ENCODE peak calls at places on chromosomes 16 and 17, in eight cellular contexts. B is fibroblast of the aortic adventitia; M is esophagus squamous epithelium; N is fibroblast of pulmonary artery; P is transverse colon; I is heart right ventricle; F is activated CD8-positive, alpha-beta T cell treated with anti-CD3 and anti-CD28 coated beads for 36 hours; K is SK-N-SH. Y is an unnamed sample.

GRCh38 chr16:76235426-76235825 is 41.8 kb upstream of the CNTNAP4 start:
- DNase-seq in K (no peak), B (no peak), I (no peak), N (no peak), M (no peak), F (no peak), P (no peak), Y (no peak)

GRCh38 chr17:3959295-3959899 is 4.8 kb downstream of the ATP2A3 start:
- DNase-seq in F (peak; percentile 33), N (no peak), B (peak; percentile 34), K (no peak), I (no peak), P (peak; percentile 77), M (no peak), Y (peak; percentile 49)

GRCh38 chr17:39979021-39979660 is 1.5 kb upstream of the PSMD3 start:
- DNase-seq in P (no peak), M (no peak), I (no peak), K (no peak), F (no peak), B (peak; percentile 90), N (peak; percentile 71), Y (no peak)

GRCh38 chr16:56630134-56630533 is 2.3 kb upstream of the MT1M start:
- DNase-seq in F (no peak), M (no peak), K (peak; percentile 54), N (no peak), B (no peak), P (no peak), I (no peak), Y (no peak)

GRCh38 chr16:29815032-29815721 is 775 bp upstream of the PAGR1 start:
- DNase-seq in K (no peak), N (no peak), I (peak; percentile 31), F (peak; percentile 74), M (no peak), B (no peak), P (no peak), Y (no peak)

GRCh38 chr17:53570731-53571130 is 252.0 kb upstream of the KIF2B start:
- DNase-seq in B (no peak), F (no peak), I (no peak), M (no peak), K (no peak), P (no peak), N (no peak), Y (no peak)

GRCh38 chr17:27893834-27894503 is 804 bp upstream of the LYRM9 start:
- DNase-seq in P (no peak), F (no peak), B (no peak), M (no peak), N (no peak), K (no peak), I (no peak), Y (no peak)

GRCh38 chr17:42623732-42624596 is 14.5 kb downstream of the TUBG1 start:
- DNase-seq in I (no peak), K (no peak), B (peak; percentile 67), M (no peak), P (peak; percentile 42), F (no peak), N (peak; percentile 30), Y (peak; percentile 55)

GRCh38 chr17:50133028-50133768 is 3.2 kb upstream of the SAMD14 start:
- DNase-seq in F (no peak), I (peak; percentile 66), M (no peak), B (no peak), P (no peak), K (peak; percentile 62), N (peak; percentile 37), Y (peak; percentile 42)

GRCh38 chr16:48041861-48042435 is 113.8 kb downstream of the ABCC12 start:
- DNase-seq in F (peak; percentile 3), M (no peak), K (no peak), B (no peak), N (no peak), P (no peak), I (no peak), Y (peak; percentile 27)
- TF ChIP-seq CTCF in F (no peak), M (no peak), K (no peak), B (no peak), N (no peak), P (no peak), I (no peak), Y (no peak)

DNA sequence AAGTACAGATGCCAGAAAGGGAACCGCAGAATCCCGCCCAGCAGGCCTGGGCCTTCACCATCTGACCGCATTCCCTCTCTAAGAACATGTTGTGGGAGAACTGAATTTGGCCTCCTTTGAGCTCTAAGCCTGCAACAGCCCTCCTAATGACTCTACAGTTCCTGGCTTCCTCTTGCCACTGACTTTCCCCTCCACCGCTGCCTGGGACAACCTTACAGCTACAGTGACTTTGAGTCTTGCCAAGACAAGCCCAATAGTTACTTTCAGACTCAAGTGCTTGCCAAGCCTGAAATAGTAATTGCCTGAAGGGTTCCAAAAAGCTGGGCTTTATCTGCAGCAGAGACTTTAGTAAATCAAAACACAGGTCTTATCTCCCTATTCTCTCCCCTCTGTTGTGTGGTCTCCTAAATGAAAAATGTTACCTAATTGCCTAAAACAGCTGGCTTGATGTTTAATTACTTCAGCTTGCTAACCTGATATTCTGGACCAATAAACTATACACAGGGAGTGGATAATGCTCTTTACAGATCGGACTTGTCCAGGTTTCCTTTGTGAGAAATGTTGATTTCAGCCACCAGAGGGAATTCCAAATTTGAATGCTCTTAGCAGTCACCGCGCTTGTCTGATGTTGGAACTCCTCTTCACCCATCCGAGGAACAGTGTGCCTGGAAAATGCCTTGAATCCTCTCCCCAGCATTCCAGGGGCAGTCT is 85.1 kb upstream of the TBX2 start:
- DNase-seq in K (peak; percentile 69), F (no peak), B (peak; percentile 95), N (peak; percentile 76), I (peak; percentile 66), P (no peak), M (no peak), Y (no peak)
- TF ChIP-seq CTCF in K (peak; percentile 52), F (no peak), B (peak; percentile 50), N (peak; percentile 40), I (no peak), P (no peak), M (peak; percentile 18), Y (no peak)

GRCh38 chr17:58324409-58325288 is 3.9 kb downstream of the TSPOAP1 start:
- DNase-seq in K (peak; percentile 97), I (no peak), M (no peak), N (no peak), P (peak; percentile 58), B (no peak), F (no peak), Y (peak; percentile 14)
- TF ChIP-seq CTCF in K (no peak), I (no peak), M (no peak), N (no peak), P (no peak), B (no peak), F (no peak), Y (no peak)

GRCh38 chr17:48542956-48543853 is 1.7 kb downstream of the HOXB2 start:
- DNase-seq in B (peak; percentile 54), P (peak; percentile 57), F (peak; percentile 76), K (peak; percentile 66), I (peak; percentile 29), M (no peak), N (peak; percentile 66), Y (peak; percentile 74)
- TF ChIP-seq CTCF in B (peak; percentile 16), P (peak; percentile 39), F (peak; percentile 45), K (peak; percentile 7), I (no peak), M (peak; percentile 19), N (peak; percentile 3), Y (no peak)

DNA sequence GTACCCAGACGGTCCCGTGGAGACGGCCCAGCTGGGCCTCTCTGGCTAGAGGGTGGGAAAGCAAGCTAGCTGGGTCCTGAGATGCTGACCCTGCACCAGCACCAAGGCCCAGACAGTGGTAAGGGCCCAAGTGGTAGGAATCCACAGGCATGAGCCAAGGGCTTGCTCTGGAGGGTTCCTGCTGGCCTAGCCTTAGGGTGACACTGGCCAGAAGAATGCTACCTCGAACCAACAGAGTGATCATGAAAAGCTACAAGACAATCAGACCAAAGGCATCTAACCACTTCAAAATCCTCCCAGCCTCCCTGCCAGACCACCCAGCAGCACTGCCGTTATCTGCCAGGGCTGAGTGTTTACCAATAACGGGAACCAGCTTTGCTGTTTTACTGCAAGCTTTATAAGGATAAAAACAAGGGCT is 13.2 kb downstream of the HIC1 start:
- DNase-seq in I (no peak), M (no peak), P (no peak), B (peak; percentile 87), N (peak; percentile 67), K (no peak), F (no peak), Y (no peak)
- TF ChIP-seq CTCF in I (no peak), M (no peak), P (no peak), B (peak; percentile 36), N (peak; percentile 3), K (no peak), F (no peak), Y (no peak)

GRCh38 chr17:76783146-76783545 is 45.2 kb downstream of the MFSD11 start:
- DNase-seq in N (no peak), M (no peak), F (no peak), I (no peak), P (no peak), B (no peak), K (no peak), Y (no peak)

GRCh38 chr17:76784926-76785325 is 47.0 kb downstream of the MFSD11 start:
- DNase-seq in P (no peak), N (no peak), M (no peak), I (no peak), F (no peak), B (no peak), K (no peak), Y (no peak)

DNA sequence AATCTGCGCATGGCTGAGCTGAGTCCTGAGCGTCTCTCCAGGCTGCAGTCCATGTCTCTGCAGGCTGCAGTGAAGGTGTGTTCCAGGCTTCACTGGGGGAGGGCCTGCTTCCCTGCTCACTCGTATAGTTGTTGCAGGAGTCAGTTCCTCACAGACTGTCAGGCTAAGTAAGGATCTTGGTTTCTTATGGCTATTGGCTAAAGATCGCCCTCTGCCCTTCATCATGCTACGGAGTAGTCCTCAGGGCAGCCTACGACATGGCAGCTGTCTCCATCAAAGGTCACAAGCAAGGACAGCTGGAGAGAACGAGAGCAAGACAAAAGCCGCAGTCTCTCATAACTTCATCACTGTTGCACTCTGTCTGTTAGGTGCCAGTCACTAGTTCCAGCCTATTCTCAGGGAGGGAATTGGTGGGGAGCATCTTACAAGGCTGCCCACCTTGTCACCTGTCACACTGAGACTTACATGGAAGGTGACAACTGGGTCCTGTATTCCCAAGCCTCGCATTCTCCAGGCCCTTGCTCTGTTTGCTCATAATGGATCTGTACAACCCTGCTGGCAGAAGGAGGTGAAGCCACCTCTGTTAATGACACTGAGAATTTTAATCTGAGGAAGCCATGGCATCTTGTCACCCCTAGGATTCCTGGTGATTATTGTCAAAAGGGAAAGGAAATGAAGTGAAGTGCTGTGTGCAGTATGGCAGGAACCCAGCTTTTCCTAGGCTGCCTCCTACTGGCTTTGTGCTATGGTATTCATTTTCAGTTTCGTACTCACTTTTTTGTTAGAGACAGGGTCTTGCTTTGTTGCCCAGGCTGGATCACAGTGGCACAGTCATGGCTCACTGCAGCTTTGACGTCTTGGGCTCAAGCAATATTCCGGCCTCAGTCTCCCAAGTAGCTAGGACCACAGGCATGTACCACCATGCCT is 43.4 kb downstream of the MFSD11 start:
- DNase-seq in F (peak; percentile 2), I (no peak), B (no peak), M (no peak), P (no peak), N (no peak), K (no peak), Y (no peak)
- TF ChIP-seq CTCF in F (no peak), I (no peak), B (no peak), M (no peak), P (no peak), N (no peak), K (no peak), Y (no peak)

GRCh38 chr16:85675528-85675927 is 13.2 kb downstream of the GINS2 start:
- DNase-seq in B (peak; percentile 56), F (no peak), N (peak; percentile 60), P (no peak), M (no peak), I (no peak), K (no peak), Y (no peak)
- TF ChIP-seq CTCF in B (peak; percentile 61), F (no peak), N (peak; percentile 66), P (peak; percentile 35), M (peak; percentile 23), I (peak; percentile 5), K (peak; percentile 57), Y (peak; percentile 36)

Y was measured in Calu3.